ENCODE peak calls at places on chromosome 20, in four cellular contexts. U is AG10803, F is mammary epithelial cell, K is heart left ventricle. S is an unnamed sample.

GRCh38 chr20:51700809-51701285 is 67.3 kb downstream of the ATP9A start:
- DNase-seq in F (peak; percentile 27), U (peak; percentile 40), K (no peak), S (peak; percentile 69)

GRCh38 chr20:24830649-24831048 is 118.4 kb upstream of the CST7 start:
- DNase-seq in U (no peak), K (no peak), F (no peak), S (no peak)

GRCh38 chr20:17530716-17531536 is at the start of gene BFSP1:
- DNase-seq in U (peak; percentile 51), K (peak; percentile 41), F (peak; percentile 58), S (peak; percentile 53)

GRCh38 chr20:38337561-38338140 is 8.6 kb upstream of the LBP start:
- DNase-seq in U (no peak), F (peak; percentile 14), K (no peak), S (peak; percentile 21)

GRCh38 chr20:25407311-25408169 is at the start of gene GINS1:
- DNase-seq in U (peak; percentile 82), K (peak; percentile 82), F (peak; percentile 89), S (peak; percentile 90)

GRCh38 chr20:17511401-17511800 is 19.8 kb downstream of the BFSP1 start:
- DNase-seq in F (no peak), U (no peak), K (no peak), S (no peak)

GRCh38 chr20:5400164-5400762 is 83.5 kb upstream of the PROKR2 start:
- DNase-seq in F (peak; percentile 17), K (no peak), U (peak; percentile 3), S (peak; percentile 36)

GRCh38 chr20:47557791-47558190 is 56.1 kb downstream of the NCOA3 start:
- DNase-seq in U (no peak), K (no peak), F (no peak), S (no peak)

GRCh38 chr20:17624551-17625245 is 54.8 kb downstream of the DSTN start:
- DNase-seq in U (no peak), K (peak; percentile 27), F (no peak), S (no peak)

GRCh38 chr20:38252292-38253288 is 7.9 kb downstream of the KIAA1755 start:
- DNase-seq in F (no peak), U (no peak), K (no peak), S (no peak)

GRCh38 chr20:43991264-43991663 is 76.6 kb downstream of the TOX2 start:
- DNase-seq in K (no peak), U (no peak), F (no peak), S (no peak)

GRCh38 chr20:48846516-48847492 is 19.0 kb upstream of the PREX1 start:
- DNase-seq in K (no peak), U (no peak), F (no peak), S (peak; percentile 58)

GRCh38 chr20:62040933-62041332 is 24.7 kb downstream of the TAF4 start:
- DNase-seq in K (no peak), F (no peak), U (no peak), S (no peak)

GRCh38 chr20:44075191-44075949 is 111.6 kb downstream of the JPH2 start:
- DNase-seq in F (no peak), U (no peak), K (no peak), S (no peak)

GRCh38 chr20:25382704-25383370 is 7.8 kb downstream of the ABHD12 start:
- DNase-seq in F (no peak), U (no peak), K (peak; percentile 50), S (no peak)

GRCh38 chr20:17344775-17345174 is 117.9 kb downstream of the PCSK2 start:
- DNase-seq in F (no peak), K (no peak), U (peak; percentile 9), S (no peak)

GRCh38 chr20:10655723-10656122 is 18.1 kb downstream of the JAG1 start:
- DNase-seq in K (no peak), U (no peak), F (no peak), S (no peak)
- H3K4me3 ChIP-seq in K (no peak overlapping the region), U (no peak overlapping the region), F (no peak overlapping the region), S (no peak overlapping the region)

DNA sequence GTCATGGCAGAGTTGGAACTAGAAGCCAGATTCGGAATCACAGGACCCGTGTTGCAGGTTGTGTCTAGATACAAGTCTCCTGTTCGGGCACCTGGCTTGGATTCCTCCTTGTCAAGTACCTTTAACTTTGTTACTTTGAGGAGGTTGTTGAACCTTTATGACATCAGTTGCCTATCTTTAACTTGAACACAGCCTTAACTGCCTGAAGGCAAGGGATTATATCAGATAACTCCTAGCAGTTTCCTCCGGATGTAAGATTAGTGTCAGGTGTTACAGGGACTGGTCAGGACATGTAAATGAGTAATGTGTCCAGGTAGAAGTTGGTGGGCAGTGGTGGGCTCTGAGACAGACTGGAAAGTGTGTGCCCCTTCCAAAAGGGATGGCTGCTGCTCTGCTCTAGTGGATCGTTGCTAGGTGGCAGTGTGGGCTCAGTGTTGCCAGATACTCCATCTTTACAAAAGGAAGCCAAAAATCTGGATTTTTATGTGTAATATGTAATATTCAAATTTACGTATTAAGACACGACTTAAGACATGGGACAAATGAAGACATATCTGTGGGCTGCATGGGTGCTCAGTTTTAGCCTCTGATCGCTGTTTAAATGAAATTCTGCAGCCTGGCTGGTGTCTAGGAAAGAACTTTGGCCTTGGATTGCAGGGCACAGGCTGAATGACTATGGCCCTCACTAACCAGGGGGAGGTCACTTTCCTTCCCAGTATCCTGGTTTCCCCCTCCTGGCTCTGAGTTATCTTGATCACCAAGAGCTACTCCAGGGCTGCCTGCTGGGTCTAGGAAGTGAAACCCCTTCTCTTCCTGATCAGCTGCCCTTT is 27.1 kb downstream of the CHMP4B start:
- DNase-seq in U (no peak), F (peak; percentile 52), K (no peak), S (no peak)
- TF ChIP-seq CTCF in U (no peak), F (no peak), K (no peak), S (no peak)

GRCh38 chr20:50116368-50116999 is 3.5 kb upstream of the UBE2V1 start:
- DNase-seq in K (no peak), U (no peak), F (no peak), S (no peak)
- H3K4me3 ChIP-seq in K (no peak overlapping the region), U (peak overlapping the region; percentile 55), F (peak overlapping the region; percentile 37), S (no peak overlapping the region)

DNA sequence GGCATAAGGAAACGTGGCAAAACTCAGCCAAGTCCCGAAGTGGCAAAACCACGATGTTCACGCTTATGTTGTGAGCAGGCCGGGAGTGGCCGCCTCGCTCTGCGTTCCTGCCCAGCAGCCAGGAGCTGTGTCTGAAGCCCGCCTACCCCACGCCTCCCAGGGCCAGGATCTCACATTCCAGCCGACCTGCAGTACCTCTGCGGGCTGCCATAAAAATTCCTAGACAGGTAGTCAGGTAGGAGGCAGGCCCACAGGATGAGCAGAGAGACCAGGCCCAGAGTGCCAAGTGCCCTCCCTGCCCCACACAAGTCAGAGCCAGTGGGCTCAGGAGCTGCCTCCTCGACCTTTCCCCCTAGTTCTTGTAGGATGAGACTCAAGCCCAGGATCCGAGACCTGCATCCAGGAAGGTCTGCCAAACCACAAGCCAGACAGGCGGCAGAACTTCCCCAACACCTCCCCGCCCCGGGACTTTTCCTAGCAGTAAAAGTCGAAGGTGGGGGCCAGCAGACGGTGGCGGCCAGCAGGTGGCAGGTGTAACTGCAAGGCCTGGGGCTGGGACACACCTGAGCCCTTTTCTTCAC is 16.7 kb downstream of the PMEPA1 start:
- DNase-seq in F (peak; percentile 99), K (no peak), U (no peak), S (no peak)
- TF ChIP-seq CTCF in F (peak; percentile 49), K (no peak), U (no peak), S (no peak)

DNA sequence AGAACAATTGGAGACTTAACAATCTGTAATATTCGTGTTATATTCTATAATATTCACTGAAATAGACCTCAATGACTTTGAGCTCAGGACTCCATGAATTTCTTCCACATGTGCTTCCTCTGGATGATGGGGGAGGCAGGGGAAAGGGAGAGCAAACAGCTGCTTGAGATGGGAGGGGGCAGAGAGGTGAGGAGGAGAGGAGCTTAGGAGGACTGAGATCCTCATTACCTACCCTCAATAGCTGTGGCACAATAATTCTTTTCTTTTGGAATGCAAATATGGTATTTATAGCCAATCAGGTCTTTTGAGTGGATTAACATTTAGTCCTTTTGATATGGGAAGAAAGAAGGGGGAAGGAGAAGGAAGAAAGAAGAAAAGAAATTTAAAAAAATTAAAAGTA is 64.1 kb upstream of the ZNF217 start:
- DNase-seq in K (no peak), F (no peak), U (no peak), S (no peak)
- H3K4me3 ChIP-seq in K (no peak overlapping the region), F (no peak overlapping the region), U (no peak overlapping the region), S (no peak overlapping the region)

GRCh38 chr20:419556-420168 is 11.6 kb downstream of the RBCK1 start:
- DNase-seq in F (peak; percentile 51), U (no peak), K (no peak), S (no peak)
- TF ChIP-seq CTCF in F (no peak), U (no peak), K (no peak), S (no peak)

GRCh38 chr20:58174708-58175287 is 53.7 kb downstream of the ANKRD60 start:
- DNase-seq in K (peak; percentile 59), F (no peak), U (peak; percentile 35), S (no peak)
- H3K4me3 ChIP-seq in K (no peak overlapping the region), F (no peak overlapping the region), U (peak overlapping the region; percentile 49), S (no peak overlapping the region)

DNA sequence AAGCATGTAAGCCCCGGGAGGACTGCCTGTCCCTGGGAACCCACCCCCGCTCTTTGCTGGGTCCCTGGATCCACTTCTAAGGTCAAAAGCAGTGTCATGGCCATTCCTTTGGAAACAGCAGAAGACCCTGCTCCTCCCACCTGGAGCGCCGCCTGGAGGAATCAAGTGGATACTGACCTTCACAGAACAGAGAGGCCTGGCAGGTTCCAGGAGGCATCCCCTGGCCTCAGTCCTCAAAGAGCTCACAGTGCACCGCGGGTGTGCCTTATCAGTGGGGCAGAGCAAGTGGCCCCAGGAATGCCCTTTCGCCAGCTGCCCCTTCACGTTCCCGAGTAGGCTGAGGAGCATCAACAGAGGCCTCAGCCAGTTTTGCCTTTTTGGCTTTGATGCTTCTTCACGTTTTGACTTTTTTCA is 11.1 kb upstream of the SLC4A11 start:
- DNase-seq in U (no peak), F (no peak), K (no peak), S (peak; percentile 24)
- TF ChIP-seq CTCF in U (peak; percentile 9), F (peak; percentile 7), K (no peak), S (peak; percentile 32)

GRCh38 chr20:46305973-46306360 is 2.3 kb downstream of the CDH22 start:
- DNase-seq in K (no peak), F (no peak), U (no peak), S (no peak)

GRCh38 chr20:46305331-46305972 is 2.8 kb downstream of the CDH22 start:
- DNase-seq in U (no peak), K (peak; percentile 41), F (no peak), S (no peak)

GRCh38 chr20:46307999-46308257 is 370 bp downstream of the CDH22 start:
- DNase-seq in K (no peak), F (no peak), U (no peak), S (no peak)

GRCh38 chr20:46307139-46307998 is 929 bp downstream of the CDH22 start:
- DNase-seq in K (peak; percentile 42), U (peak; percentile 38), F (peak; percentile 25), S (peak; percentile 55)

GRCh38 chr20:46306743-46307138 is 1.6 kb downstream of the CDH22 start:
- DNase-seq in F (no peak), U (no peak), K (no peak), S (no peak)
- H3K4me3 ChIP-seq in F (no peak overlapping the region), U (no peak overlapping the region), K (no peak overlapping the region), S (no peak overlapping the region)